ENCODE peak calls at places on chromosomes 3 and 15, in six cellular contexts. V, A, D, X, R and P are unnamed samples.

GRCh38 chr3:15204005-15204404 is 2.0 kb upstream of the CAPN7 start:
- DNase-seq in V (no peak), A (peak), D (peak), X (peak), R (no peak), P (no peak)

GRCh38 chr3:167733961-167734497 is 663 bp downstream of the PDCD10 start:
- DNase-seq in V (no peak), A (no peak), D (peak), X (peak), R (no peak), P (no peak)

GRCh38 chr15:99963096-99963825 is 230.0 kb upstream of the LYSMD4 start:
- DNase-seq in V (no peak), A (no peak), D (peak), X (peak), R (no peak), P (peak)

GRCh38 chr3:153070153-153070868 is 91.7 kb upstream of the RAP2B start:
- DNase-seq in V (no peak), A (no peak), D (peak), X (peak), R (no peak), P (no peak)

GRCh38 chr15:27722102-27722501 is 377.0 kb downstream of the OCA2 start:
- DNase-seq in V (no peak), A (no peak), D (no peak), X (no peak), R (no peak), P (no peak)

GRCh38 chr3:136336329-136337100 is 86.4 kb downstream of the PCCB start:
- DNase-seq in V (no peak), A (no peak), D (peak), X (no peak), R (no peak), P (no peak)

GRCh38 chr3:12557472-12558105 is 702 bp downstream of the MKRN2 start:
- DNase-seq in V (no peak), A (no peak), D (peak), X (peak), R (no peak), P (no peak)

GRCh38 chr3:32383136-32383711 is 8.4 kb upstream of the CMTM7 start:
- DNase-seq in V (no peak), A (no peak), D (no peak), X (no peak), R (no peak), P (no peak)

GRCh38 chr15:87167706-87168105 is 1088.0 kb downstream of the AGBL1 start:
- DNase-seq in V (no peak), A (no peak), D (no peak), X (no peak), R (no peak), P (no peak)

GRCh38 chr3:49199900-49200281 is 28.5 kb downstream of the KLHDC8B start:
- DNase-seq in V (no peak), A (no peak), D (no peak), X (peak), R (no peak), P (no peak)

GRCh38 chr3:100640633-100641032 is 31.2 kb downstream of the ADGRG7 start:
- DNase-seq in V (no peak), A (no peak), D (no peak), X (no peak), R (no peak), P (no peak)

GRCh38 chr15:95259965-95260364 is 1028.6 kb downstream of the MCTP2 start:
- DNase-seq in V (no peak), A (no peak), D (no peak), X (no peak), R (no peak), P (no peak)

GRCh38 chr3:128854382-128854939 is 25.0 kb upstream of the ACAD9 start:
- DNase-seq in V (no peak), A (no peak), D (no peak), X (no peak), R (no peak), P (no peak)

GRCh38 chr3:24145981-24146822 is 201.1 kb downstream of the NR1D2 start:
- DNase-seq in V (peak), A (no peak), D (peak), X (peak), R (no peak), P (no peak)

GRCh38 chr3:195258449-195259145 is 12.4 kb downstream of the XXYLT1 start:
- DNase-seq in V (no peak), A (no peak), D (no peak), X (peak), R (no peak), P (no peak)

GRCh38 chr3:40321818-40322217 is 12.3 kb downstream of the EIF1B start:
- DNase-seq in V (no peak), A (no peak), D (no peak), X (no peak), R (no peak), P (no peak)

GRCh38 chr15:78315686-78316085 is 16.3 kb upstream of the SKIC8 start:
- DNase-seq in V (peak), A (no peak), D (peak), X (no peak), R (no peak), P (peak)

GRCh38 chr3:41907330-41908073 is 54.4 kb downstream of the ULK4 start:
- DNase-seq in V (no peak), A (no peak), D (no peak), X (peak), R (no peak), P (no peak)

GRCh38 chr3:150703756-150704344 is at the start of gene ERICH6:
- DNase-seq in V (peak), A (peak), D (peak), X (peak), R (peak), P (peak)

GRCh38 chr3:177468331-177468730 is 271.0 kb upstream of the TBL1XR1 start:
- DNase-seq in V (no peak), A (no peak), D (peak), X (peak), R (no peak), P (no peak)

GRCh38 chr15:70120954-70121655 is 23.4 kb upstream of the TLE3 start:
- DNase-seq in V (no peak), A (no peak), D (no peak), X (no peak), R (no peak), P (no peak)

GRCh38 chr3:16028604-16029003 is 145.9 kb upstream of the GALNT15 start:
- DNase-seq in V (no peak), A (no peak), D (no peak), X (peak), R (no peak), P (no peak)

GRCh38 chr3:119343719-119344118 is 49.5 kb downstream of the ARHGAP31 start:
- DNase-seq in V (no peak), A (no peak), D (no peak), X (no peak), R (no peak), P (no peak)

GRCh38 chr15:87461621-87462020 is 794.9 kb downstream of the NTRK3 start:
- DNase-seq in V (no peak), A (no peak), D (no peak), X (peak), R (no peak), P (no peak)

GRCh38 chr15:68275165-68275746 is 2.3 kb upstream of the FEM1B start:
- DNase-seq in V (no peak), A (no peak), D (no peak), X (no peak), R (no peak), P (no peak)

GRCh38 chr3:151135548-151136337 is 50.3 kb downstream of the MED12L start:
- DNase-seq in V (no peak), A (no peak), D (no peak), X (no peak), R (no peak), P (no peak)

GRCh38 chr3:131401978-131402377 is 20.4 kb downstream of the NUDT16 start:
- DNase-seq in V (no peak), A (no peak), D (no peak), X (no peak), R (no peak), P (no peak)

GRCh38 chr3:42033741-42034140 is 57.4 kb upstream of the TRAK1 start:
- DNase-seq in V (no peak), A (no peak), D (no peak), X (peak), R (no peak), P (no peak)

GRCh38 chr3:59758672-59759071 is 708.8 kb upstream of the CFAP20DC start:
- DNase-seq in V (no peak), A (no peak), D (no peak), X (no peak), R (no peak), P (no peak)

GRCh38 chr3:60056394-60056793 is 1006.6 kb upstream of the CFAP20DC start:
- DNase-seq in V (no peak), A (no peak), D (no peak), X (no peak), R (no peak), P (peak)

GRCh38 chr3:58234516-58234931 is 3.1 kb upstream of the ABHD6 start:
- DNase-seq in V (peak), A (no peak), D (peak), X (peak), R (no peak), P (no peak)

GRCh38 chr3:149271669-149272068 is 50.0 kb upstream of the CP start:
- DNase-seq in V (no peak), A (no peak), D (no peak), X (no peak), R (no peak), P (no peak)

GRCh38 chr3:114127517-114127916 is 51.3 kb downstream of the DRD3 start:
- DNase-seq in V (no peak), A (no peak), D (peak), X (peak), R (no peak), P (no peak)

GRCh38 chr15:92616621-92617179 is 38.9 kb downstream of the FAM174B start:
- DNase-seq in V (no peak), A (no peak), D (no peak), X (no peak), R (no peak), P (no peak)

GRCh38 chr15:23855947-23856346 is 168.8 kb upstream of the NDN start:
- DNase-seq in V (no peak), A (no peak), D (no peak), X (no peak), R (no peak), P (no peak)

GRCh38 chr15:47711654-47712053 is 5.7 kb upstream of the SEMA6D start:
- DNase-seq in V (no peak), A (no peak), D (peak), X (peak), R (no peak), P (peak)

GRCh38 chr3:45319231-45320085 is 68.9 kb upstream of the LARS2 start:
- DNase-seq in V (no peak), A (no peak), D (no peak), X (no peak), R (no peak), P (no peak)

GRCh38 chr3:13133471-13133981 is 60.3 kb upstream of the IQSEC1 start:
- DNase-seq in V (no peak), A (no peak), D (no peak), X (no peak), R (no peak), P (no peak)